ENCODE peak calls at places on chromosomes 2 and 18, in ten cellular contexts. W is pancreas; N is CD8-positive, alpha-beta T cell; H is RWPE1; Q is GM12878; L is stomach; F is left lung; M is sigmoid colon; G is GM12865; X is bronchial epithelial cell. P is an unnamed sample.

GRCh38 chr2:104850322-104851184 is 3.4 kb upstream of the POU3F3 start:
- DNase-seq in W (no peak), N (no peak), H (no peak), Q (no peak), L (no peak), F (no peak), M (no peak), G (no peak), X (no peak), P (no peak)

GRCh38 chr2:43612944-43613343 is 17.1 kb upstream of the THADA start:
- DNase-seq in W (no peak), N (no peak), H (no peak), Q (no peak), L (no peak), F (no peak), M (peak; percentile 72), G (no peak), X (no peak), P (no peak)

GRCh38 chr2:37301408-37301807 is 23.2 kb downstream of the PRKD3 start:
- DNase-seq in W (no peak), N (no peak), H (no peak), Q (no peak), L (no peak), F (no peak), M (no peak), G (no peak), X (no peak), P (no peak)

GRCh38 chr2:230643576-230644291 is 68.9 kb upstream of the CAB39 start:
- DNase-seq in W (no peak), N (peak; percentile 56), H (no peak), Q (no peak), L (peak; percentile 38), F (peak; percentile 86), M (peak; percentile 78), G (peak; percentile 80), X (no peak), P (no peak)

GRCh38 chr2:112783187-112783721 is 1.0 kb downstream of the IL1A start:
- DNase-seq in W (no peak), N (no peak), H (no peak), Q (no peak), L (no peak), F (no peak), M (no peak), G (no peak), X (no peak), P (no peak)

GRCh38 chr2:241163601-241164118 is 13.4 kb downstream of the PPP1R7 start:
- DNase-seq in W (no peak), N (no peak), H (no peak), Q (no peak), L (no peak), F (no peak), M (no peak), G (no peak), X (no peak), P (no peak)

GRCh38 chr2:189515264-189515663 is 65.3 kb downstream of the SLC40A1 start:
- DNase-seq in W (no peak), N (no peak), H (no peak), Q (no peak), L (no peak), F (no peak), M (no peak), G (no peak), X (no peak), P (no peak)

GRCh38 chr2:241189093-241189855 is 797 bp downstream of the ANO7 start:
- DNase-seq in W (no peak), N (no peak), H (no peak), Q (no peak), L (no peak), F (no peak), M (no peak), G (no peak), X (no peak), P (no peak)

GRCh38 chr18:36576339-36576738 is 252.5 kb downstream of the TPGS2 start:
- DNase-seq in W (no peak), N (no peak), H (no peak), Q (no peak), L (no peak), F (no peak), M (no peak), G (no peak), X (no peak), P (no peak)

GRCh38 chr18:36567800-36568199 is 261.0 kb downstream of the TPGS2 start:
- DNase-seq in W (no peak), N (no peak), H (no peak), Q (no peak), L (no peak), F (no peak), M (no peak), G (no peak), X (no peak), P (no peak)

GRCh38 chr18:36568487-36568886 is 260.3 kb downstream of the TPGS2 start:
- DNase-seq in W (no peak), N (no peak), H (no peak), Q (peak; percentile 24), L (no peak), F (no peak), M (no peak), G (peak; percentile 36), X (peak; percentile 32), P (no peak)

DNA sequence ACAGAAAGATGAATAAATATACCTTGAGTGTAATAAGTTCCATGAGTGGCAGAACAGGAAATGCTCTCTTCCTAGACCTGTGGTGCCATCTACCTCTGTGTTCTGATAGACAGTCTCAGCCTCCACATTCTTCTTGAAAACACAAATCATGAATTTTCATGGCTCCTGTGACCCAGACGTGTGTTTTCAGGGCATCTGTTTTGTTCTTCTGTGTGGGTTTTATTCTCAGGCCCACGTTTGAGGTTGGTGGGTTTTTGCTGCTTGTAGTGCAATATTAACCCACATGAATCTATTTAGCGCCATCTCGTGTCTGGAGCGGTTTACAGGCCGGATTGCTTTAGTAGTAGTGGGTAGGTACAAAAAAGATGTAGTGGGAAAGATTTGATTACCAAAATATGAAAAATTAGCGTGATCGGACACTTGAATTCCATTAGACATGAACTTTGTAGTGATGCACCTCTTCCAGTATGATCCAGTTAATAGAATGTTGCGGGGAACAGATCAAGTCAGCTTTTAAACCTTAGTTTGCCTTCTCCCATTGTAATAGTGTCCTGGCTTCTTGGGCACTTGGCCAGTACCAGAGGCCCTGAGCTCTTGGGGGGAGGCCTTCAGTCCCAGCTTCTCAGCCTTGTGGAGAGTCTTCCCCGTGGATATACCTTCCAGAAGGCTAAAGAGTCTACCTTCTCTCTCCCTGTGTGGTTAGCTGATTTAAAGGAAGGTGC is 256.5 kb downstream of the TPGS2 start:
- DNase-seq in W (no peak), N (no peak), H (peak; percentile 30), Q (peak; percentile 38), L (no peak), F (no peak), M (no peak), G (peak; percentile 67), X (peak; percentile 46), P (peak; percentile 69)
- TF ChIP-seq CTCF in W (peak; percentile 31), N (no peak), H (peak; percentile 79), Q (peak; percentile 74), L (no peak), F (no peak), M (no peak), G (peak; percentile 50), X (peak; percentile 50), P (peak; percentile 70)

GRCh38 chr2:119293254-119293653 is 69.6 kb downstream of the STEAP3 start:
- DNase-seq in W (no peak), N (no peak), H (no peak), Q (no peak), L (no peak), F (no peak), M (no peak), G (no peak), X (peak; percentile 54), P (no peak)

GRCh38 chr2:119291588-119292167 is 68.0 kb downstream of the STEAP3 start:
- DNase-seq in W (no peak), N (no peak), H (no peak), Q (no peak), L (no peak), F (no peak), M (no peak), G (no peak), X (no peak), P (no peak)

GRCh38 chr2:119290859-119291587 is 67.4 kb downstream of the STEAP3 start:
- DNase-seq in W (peak; percentile 89), N (peak; percentile 81), H (peak; percentile 84), Q (no peak), L (peak; percentile 87), F (peak; percentile 63), M (peak; percentile 75), G (peak; percentile 78), X (peak; percentile 53), P (peak; percentile 74)

GRCh38 chr2:119293900-119294299 is 70.3 kb downstream of the STEAP3 start:
- DNase-seq in W (no peak), N (no peak), H (no peak), Q (no peak), L (no peak), F (no peak), M (no peak), G (no peak), X (no peak), P (no peak)

DNA sequence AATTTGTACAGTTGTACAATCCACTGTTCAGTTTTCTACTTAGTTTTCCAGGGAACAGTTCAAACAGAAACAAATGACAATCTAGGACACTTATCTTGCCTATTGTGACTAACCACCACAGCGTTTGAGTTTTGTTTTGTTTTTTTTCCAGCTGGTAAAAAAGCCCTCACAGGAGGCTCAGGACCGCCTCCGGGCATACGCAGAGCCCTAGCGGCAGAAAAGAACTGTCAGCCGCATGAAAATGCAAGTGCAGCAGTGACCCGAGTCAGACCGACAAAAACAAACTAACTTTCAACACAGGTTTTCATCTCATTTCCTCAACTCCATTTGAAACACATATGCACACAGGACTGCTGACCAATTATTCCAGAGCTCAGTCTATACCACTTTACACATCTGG is 68.6 kb downstream of the STEAP3 start:
- DNase-seq in W (no peak), N (no peak), H (no peak), Q (no peak), L (no peak), F (no peak), M (no peak), G (no peak), X (peak; percentile 36), P (no peak)
- TF ChIP-seq CTCF in W (no peak), N (no peak), H (no peak), Q (no peak), L (peak; percentile 25), F (no peak), M (no peak), G (no peak), X (peak; percentile 32), P (no peak)

GRCh38 chr2:100730290-100730868 is 89.6 kb upstream of the NPAS2 start:
- DNase-seq in W (peak; percentile 66), N (peak; percentile 57), H (peak; percentile 70), Q (no peak), L (peak; percentile 74), F (peak; percentile 50), M (peak; percentile 76), G (peak; percentile 41), X (peak; percentile 75), P (peak; percentile 85)
- TF ChIP-seq CTCF in W (peak; percentile 14), N (peak; percentile 35), H (peak; percentile 60), Q (peak; percentile 40), L (peak; percentile 65), F (peak; percentile 48), M (no peak), G (peak; percentile 42), X (peak; percentile 74), P (peak; percentile 77)

DNA sequence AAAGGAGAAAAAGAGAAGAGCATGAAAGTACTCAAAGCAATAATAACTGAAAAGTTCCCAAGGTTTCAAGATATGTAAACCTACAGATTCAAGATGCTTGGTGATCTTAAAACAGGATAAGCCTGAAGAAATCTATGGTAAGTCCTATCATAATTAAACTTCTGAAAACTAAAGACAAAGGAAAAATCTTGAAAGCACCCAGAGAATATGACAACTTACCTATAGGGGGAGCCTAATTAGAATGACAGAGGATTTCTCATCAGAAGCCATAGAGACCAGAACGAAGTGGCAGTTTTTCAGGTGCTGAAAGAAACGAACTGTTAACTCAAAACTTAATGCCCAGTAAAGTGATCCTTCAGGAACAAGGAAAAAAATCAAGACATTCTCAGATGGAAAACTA is 59.7 kb downstream of the XDH start:
- DNase-seq in W (no peak), N (no peak), H (no peak), Q (no peak), L (no peak), F (no peak), M (no peak), G (peak; percentile 5), X (peak; percentile 58), P (peak; percentile 52)
- TF ChIP-seq CTCF in W (no peak), N (no peak), H (no peak), Q (peak; percentile 39), L (no peak), F (no peak), M (no peak), G (peak; percentile 32), X (peak; percentile 42), P (peak; percentile 44)

P was measured in MCF 10A.